ENCODE peak calls at places on chromosome 5, in six cellular contexts. G, H, Y, W, F and Q are unnamed samples.

GRCh38 chr5:168365581-168366081 is 74.2 kb downstream of the WWC1 start:
- DNase-seq in F (no peak), G (no peak), H (peak), W (no peak), Y (no peak), Q (no peak)

GRCh38 chr5:115571441-115571878 is 26.9 kb upstream of the FEM1C start:
- DNase-seq in F (peak), W (peak), H (no peak), G (no peak), Y (no peak), Q (peak)

GRCh38 chr5:176573564-176574296 is 24.6 kb downstream of the CDHR2 start:
- DNase-seq in H (peak), Y (no peak), G (peak), F (peak), W (peak), Q (peak)

GRCh38 chr5:61290815-61291214 is 41.2 kb upstream of the ZSWIM6 start:
- DNase-seq in G (no peak), W (no peak), F (no peak), H (peak), Y (no peak), Q (no peak)

GRCh38 chr5:1011226-1011631 is 2.6 kb downstream of the NKD2 start:
- DNase-seq in W (no peak), Y (no peak), H (no peak), F (no peak), G (peak), Q (peak)

GRCh38 chr5:180605554-180606214 is 14.4 kb upstream of the SCGB3A1 start:
- DNase-seq in F (no peak), Y (peak), H (peak), W (no peak), G (no peak), Q (peak)

GRCh38 chr5:174832811-174833210 is 108.4 kb downstream of the MSX2 start:
- DNase-seq in W (no peak), Y (no peak), F (no peak), G (no peak), H (no peak), Q (no peak)

GRCh38 chr5:147857302-147858129 is 21.0 kb upstream of the SCGB3A2 start:
- DNase-seq in Y (peak), H (peak), F (peak), G (peak), W (peak), Q (peak)

GRCh38 chr5:22431406-22431805 is 421.7 kb downstream of the CDH12 start:
- DNase-seq in H (no peak), Y (peak), W (no peak), F (no peak), G (no peak), Q (no peak)

GRCh38 chr5:119255571-119256356 is 100.1 kb upstream of the TNFAIP8 start:
- DNase-seq in Y (peak), H (no peak), W (no peak), G (no peak), F (no peak), Q (no peak)

GRCh38 chr5:134555889-134556311 is 30.4 kb downstream of the JADE2 start:
- DNase-seq in G (no peak), H (peak), W (peak), F (no peak), Y (peak), Q (peak)

GRCh38 chr5:140114341-140115185 is 654 bp downstream of the PURA start:
- DNase-seq in G (peak), F (no peak), Y (peak), W (peak), H (peak), Q (peak)

GRCh38 chr5:14039576-14039975 is 95.1 kb upstream of the DNAH5 start:
- DNase-seq in G (no peak), W (no peak), H (peak), Y (no peak), F (no peak), Q (no peak)

GRCh38 chr5:38926121-38926520 is 80.3 kb downstream of the OSMR start:
- DNase-seq in F (no peak), H (peak), W (no peak), G (no peak), Y (peak), Q (no peak)

GRCh38 chr5:73120222-73121108 is at the start of gene TMEM171:
- DNase-seq in W (no peak), F (no peak), Y (no peak), H (peak), G (peak), Q (peak)

GRCh38 chr5:544675-545330 is 20.6 kb upstream of the SLC9A3 start:
- DNase-seq in H (no peak), W (no peak), F (no peak), G (no peak), Y (no peak), Q (peak)

GRCh38 chr5:56270058-56270457 is 36.9 kb upstream of the ANKRD55 start:
- DNase-seq in H (no peak), W (no peak), Y (no peak), G (no peak), F (no peak), Q (no peak)

GRCh38 chr5:159049844-159050318 is 49.8 kb downstream of the EBF1 start:
- DNase-seq in G (no peak), F (no peak), H (peak), W (no peak), Y (no peak), Q (no peak)

GRCh38 chr5:51539232-51539631 is 156.0 kb downstream of the ISL1 start:
- DNase-seq in H (no peak), F (no peak), Y (no peak), W (no peak), G (no peak), Q (no peak)

GRCh38 chr5:39998518-39998917 is 573.7 kb upstream of the DAB2 start:
- DNase-seq in Y (no peak), W (no peak), H (no peak), G (no peak), F (no peak), Q (no peak)

GRCh38 chr5:101728933-101729332 is 567.2 kb downstream of the SLCO4C1 start:
- DNase-seq in W (no peak), G (no peak), F (no peak), Y (peak), H (peak), Q (no peak)

GRCh38 chr5:93596676-93597441 is 13.8 kb downstream of the NR2F1 start:
- DNase-seq in W (no peak), F (no peak), G (no peak), Y (no peak), H (peak), Q (no peak)

GRCh38 chr5:15440434-15440833 is 59.5 kb upstream of the FBXL7 start:
- DNase-seq in W (no peak), F (no peak), G (no peak), Y (no peak), H (no peak), Q (no peak)

GRCh38 chr5:81020478-81021167 is 60.5 kb downstream of the RASGRF2 start:
- DNase-seq in F (no peak), Y (no peak), W (no peak), G (no peak), H (peak), Q (no peak)

GRCh38 chr5:80408976-80409926 is 1.4 kb downstream of the ZFYVE16 start:
- DNase-seq in W (no peak), Y (peak), F (no peak), G (no peak), H (peak), Q (no peak)

GRCh38 chr5:109695005-109695926 is 5.5 kb downstream of the MAN2A1 start:
- DNase-seq in H (no peak), Y (no peak), G (no peak), W (no peak), F (no peak), Q (no peak)

GRCh38 chr5:41406424-41406823 is 104.0 kb downstream of the PLCXD3 start:
- DNase-seq in Y (no peak), W (no peak), F (no peak), H (no peak), G (no peak), Q (no peak)

GRCh38 chr5:147752666-147753290 is 29.8 kb downstream of the JAKMIP2 start:
- DNase-seq in G (no peak), H (no peak), W (no peak), Y (no peak), F (no peak), Q (no peak)

GRCh38 chr5:14128079-14128478 is 15.1 kb upstream of the TRIO start:
- DNase-seq in F (no peak), Y (no peak), W (no peak), H (no peak), G (no peak), Q (no peak)

GRCh38 chr5:72457491-72457890 is 49.7 kb downstream of the ZNF366 start:
- DNase-seq in F (no peak), H (no peak), Y (no peak), G (no peak), W (no peak), Q (no peak)

GRCh38 chr5:14741721-14742426 is 77.4 kb downstream of the OTULIN start:
- DNase-seq in F (no peak), H (no peak), Y (no peak), W (no peak), G (no peak), Q (no peak)

GRCh38 chr5:143898381-143898780 is 86.4 kb downstream of the HMHB1 start:
- DNase-seq in F (no peak), G (no peak), W (no peak), Y (no peak), H (no peak), Q (no peak)

GRCh38 chr5:114174837-114175236 is 187.0 kb upstream of the KCNN2 start:
- DNase-seq in W (no peak), Y (no peak), H (peak), F (no peak), G (no peak), Q (no peak)

GRCh38 chr5:112479418-112479817 is 60.3 kb upstream of the EPB41L4A start:
- DNase-seq in G (no peak), F (no peak), W (no peak), H (peak), Y (no peak), Q (no peak)

GRCh38 chr5:14581333-14581890 is at the start of gene OTULINL:
- DNase-seq in G (peak), Y (peak), W (peak), H (peak), F (peak), Q (peak)

GRCh38 chr5:161549106-161549505 is 2.6 kb upstream of the GABRB2 start:
- DNase-seq in H (no peak), G (no peak), F (no peak), W (no peak), Y (no peak), Q (no peak)